ENCODE peak calls at places on chromosomes 12 and 14, in four cellular contexts. H is fibroblast of mammary gland, L is fibroblast of lung, Q is left ventricle myocardium inferior. X is an unnamed sample.
A peak's percentile ranks its signal among the peaks of the same experiment; 100 is the strongest.

GRCh38 chr12:14366211-14366762 is 805 bp downstream of the ATF7IP start:
- DNase-seq in H (peak; percentile 48), L (no peak), Q (no peak), X (no peak)

GRCh38 chr12:115203661-115204060 is 519.7 kb upstream of the TBX3 start:
- DNase-seq in H (peak; percentile 83), L (peak; percentile 52), Q (no peak), X (no peak)

GRCh38 chr12:80374615-80375014 is 69.4 kb upstream of the PTPRQ start:
- DNase-seq in H (no peak), L (no peak), Q (no peak), X (no peak)

GRCh38 chr12:6627598-6627997 is 8.2 kb downstream of the LPAR5 start:
- DNase-seq in H (no peak), L (no peak), Q (no peak), X (no peak)

GRCh38 chr12:108640802-108641445 is 7.2 kb upstream of the SELPLG start:
- DNase-seq in H (peak; percentile 47), L (no peak), Q (peak; percentile 54), X (no peak)

GRCh38 chr14:92964124-92965109 is 41.5 kb downstream of the CHGA start:
- DNase-seq in H (no peak), L (no peak), Q (peak; percentile 20), X (no peak)

GRCh38 chr12:19778111-19778688 is 338.9 kb downstream of the AEBP2 start:
- DNase-seq in H (peak; percentile 64), L (peak; percentile 34), Q (no peak), X (no peak)

GRCh38 chr12:50120521-50120920 is 8.5 kb downstream of the COX14 start:
- DNase-seq in H (no peak), L (no peak), Q (no peak), X (peak; percentile 45)

GRCh38 chr14:92706386-92706785 is 42.0 kb downstream of the LGMN start:
- DNase-seq in H (no peak), L (no peak), Q (no peak), X (no peak)

GRCh38 chr14:21093769-21094681 is 4.4 kb downstream of the ZNF219 start:
- DNase-seq in H (no peak), L (no peak), Q (no peak), X (no peak)

GRCh38 chr12:120810021-120810420 is 84.4 kb downstream of the ACADS start:
- DNase-seq in H (no peak), L (no peak), Q (no peak), X (no peak)

GRCh38 chr12:22993639-22994038 is 368.7 kb downstream of the ETNK1 start:
- DNase-seq in H (no peak), L (no peak), Q (no peak), X (peak; percentile 43)

GRCh38 chr14:73238262-73238852 is 1.1 kb downstream of the PAPLN start:
- DNase-seq in H (peak; percentile 82), L (peak; percentile 81), Q (no peak), X (peak; percentile 75)

GRCh38 chr14:67768219-67768618 is 48.2 kb downstream of the ZFYVE26 start:
- DNase-seq in H (no peak), L (no peak), Q (no peak), X (no peak)
- H3K4me3 ChIP-seq in H (no peak overlapping the region), L (no peak overlapping the region), Q (no peak overlapping the region), X (no peak overlapping the region)

GRCh38 chr14:62443796-62444195 is 601.5 kb downstream of the KCNH5 start:
- DNase-seq in H (peak; percentile 14), L (peak; percentile 10), Q (no peak), X (peak; percentile 54)
- TF ChIP-seq CTCF in H (no peak), L (no peak), Q (no peak), X (no peak)

DNA sequence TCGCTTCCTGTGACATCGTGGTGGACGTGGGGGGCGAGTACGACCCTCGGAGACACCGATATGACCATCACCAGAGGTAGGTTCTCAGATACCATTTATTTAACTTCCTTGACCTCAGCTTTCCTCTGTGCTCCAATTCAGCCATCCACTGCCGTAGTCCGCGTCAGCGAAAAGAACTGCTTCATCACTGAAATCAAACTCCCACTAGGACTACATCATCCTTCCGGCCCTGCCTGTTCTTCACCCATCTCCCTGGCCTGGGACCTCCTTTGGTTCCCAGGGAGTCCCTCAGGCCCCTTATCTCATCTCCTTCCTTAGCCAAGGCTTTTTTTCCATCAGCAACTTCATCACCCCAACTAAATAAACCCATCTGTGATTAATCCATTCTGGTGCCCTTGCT is 692 bp downstream of the MYG1 start:
- DNase-seq in H (peak; percentile 72), L (peak; percentile 32), Q (no peak), X (no peak)
- H3K4me3 ChIP-seq in H (peak overlapping the region; percentile 75), L (peak overlapping the region; percentile 76), Q (peak overlapping the region; percentile 84), X (peak overlapping the region; percentile 91)

DNA sequence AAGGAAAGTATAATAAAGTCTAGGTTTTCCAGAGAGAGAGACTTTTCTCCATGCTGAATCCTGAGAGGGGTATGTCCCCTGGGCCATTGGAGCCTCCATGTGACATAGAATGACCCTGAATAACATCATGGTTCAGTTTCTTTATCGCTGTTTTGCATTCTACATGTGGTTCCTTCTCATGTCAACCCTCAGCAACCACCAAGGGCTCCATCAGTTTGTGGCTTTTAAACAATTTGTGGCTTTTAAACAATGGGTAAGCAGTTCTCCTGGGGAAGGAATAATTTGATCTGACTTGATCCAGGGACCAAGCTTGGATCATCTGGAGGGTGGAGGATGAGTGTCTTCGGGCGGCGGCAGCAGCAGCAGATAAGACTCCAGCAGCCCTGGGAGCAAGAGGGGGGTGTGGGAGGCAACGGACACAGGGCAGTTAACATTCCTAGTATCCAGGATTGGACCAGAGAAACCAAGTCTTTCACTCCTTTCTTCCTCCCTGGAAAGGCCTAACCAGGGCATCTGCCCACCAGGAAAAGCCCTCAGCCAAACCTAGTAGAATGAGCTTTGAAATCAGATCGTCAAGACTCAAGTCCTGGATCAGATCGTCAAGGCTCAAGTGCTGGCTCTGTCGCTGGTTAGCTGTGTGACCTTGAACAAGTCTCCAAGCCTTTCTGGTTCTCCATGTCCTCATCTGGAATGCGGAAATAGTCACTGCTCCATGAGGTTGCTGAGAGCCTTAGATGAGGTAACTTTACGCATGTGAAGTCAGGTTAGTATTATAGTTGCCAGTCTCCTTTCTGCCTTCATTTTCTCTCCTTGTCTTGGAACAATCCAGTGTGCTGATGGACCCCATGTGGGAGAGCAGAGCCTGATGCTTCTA is 27.8 kb upstream of the FAM222A start:
- DNase-seq in H (no peak), L (no peak), Q (no peak), X (no peak)
- TF ChIP-seq CTCF in H (no peak), L (no peak), Q (no peak), X (no peak)

DNA sequence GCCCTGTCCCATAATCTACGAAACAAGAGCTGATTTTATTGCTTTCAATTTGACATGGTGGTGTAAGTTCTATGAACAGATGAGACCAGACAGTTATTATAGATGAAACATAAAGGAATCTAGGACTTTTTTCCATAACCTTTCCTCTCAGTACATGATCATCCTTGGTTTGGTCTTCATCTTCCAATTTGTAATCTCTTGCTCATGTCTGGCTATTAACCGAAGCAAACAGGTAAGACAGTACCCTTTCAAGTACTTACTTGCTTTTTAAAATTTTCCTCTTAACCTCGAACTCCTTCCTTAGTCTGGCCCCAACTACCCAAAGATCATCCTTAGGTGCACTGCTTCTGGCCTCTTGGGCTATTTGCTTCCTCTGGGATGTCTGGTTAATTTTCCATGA is 1.2 kb downstream of the TSPAN31 start:
- DNase-seq in H (no peak), L (no peak), Q (no peak), X (no peak)
- H3K4me3 ChIP-seq in H (peak overlapping the region; percentile 97), L (peak overlapping the region; percentile 94), Q (peak overlapping the region; percentile 93), X (peak overlapping the region; percentile 91)

GRCh38 chr12:72472350-72472749 is 200.2 kb downstream of the TRHDE start:
- DNase-seq in H (no peak), L (no peak), Q (no peak), X (no peak)
- TF ChIP-seq CTCF in H (no peak), L (no peak), Q (no peak), X (no peak)

GRCh38 chr12:117732761-117733160 is 236.0 kb downstream of the KSR2 start:
- DNase-seq in H (no peak), L (no peak), Q (no peak), X (no peak)
- H3K4me3 ChIP-seq in H (no peak overlapping the region), L (no peak overlapping the region), Q (no peak overlapping the region), X (no peak overlapping the region)

DNA sequence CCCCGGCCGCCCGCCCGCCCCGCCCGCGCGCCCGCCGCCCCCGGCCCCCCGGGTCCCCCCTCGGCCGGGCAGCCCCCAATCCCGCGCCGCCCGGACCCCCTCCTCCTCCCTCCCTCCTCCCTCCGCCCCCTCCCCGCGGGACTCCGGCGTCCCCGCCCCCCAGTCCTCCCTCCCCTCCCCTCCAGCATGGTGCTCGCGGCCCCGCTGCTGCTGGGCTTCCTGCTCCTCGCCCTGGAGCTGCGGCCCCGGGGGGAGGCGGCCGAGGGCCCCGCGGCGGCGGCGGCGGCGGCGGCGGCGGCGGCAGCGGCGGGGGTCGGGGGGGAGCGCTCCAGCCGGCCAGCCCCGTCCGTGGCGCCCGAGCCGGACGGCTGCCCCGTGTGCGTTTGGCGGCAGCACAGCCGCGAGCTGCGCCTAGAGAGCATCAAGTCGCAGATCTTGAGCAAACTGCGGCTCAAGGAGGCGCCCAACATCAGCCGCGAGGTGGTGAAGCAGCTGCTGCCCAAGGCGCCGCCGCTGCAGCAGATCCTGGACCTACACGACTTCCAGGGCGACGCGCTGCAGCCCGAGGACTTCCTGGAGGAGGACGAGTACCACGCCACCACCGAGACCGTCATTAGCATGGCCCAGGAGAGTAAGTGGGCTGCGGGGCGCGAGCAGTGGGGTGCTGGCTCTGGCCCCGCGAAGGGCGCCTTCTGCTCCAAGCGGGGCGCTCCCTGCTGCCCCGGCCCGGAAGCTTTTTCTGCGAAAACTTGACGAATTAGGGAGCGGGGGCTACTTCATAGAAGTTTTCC is 404 bp downstream of the GDF11 start:
- DNase-seq in H (peak; percentile 66), L (peak; percentile 74), Q (peak; percentile 45), X (no peak)
- TF ChIP-seq CTCF in H (no peak), L (no peak), Q (no peak), X (peak; percentile 12)

X was measured in retinal pigment epithelial cell.